ENCODE peak calls at places on chromosome 10, in six cellular contexts. One of them, this sample, is unnamed.

GRCh38 chr10:9015005-9015404 is 960.5 kb downstream of the GATA3 start:
- DNase-seq in astrocyte of the cerebellum: no peak
- DNase-seq in iPS-NIHi11: no peak
- DNase-seq in activated effector memory CD4-positive, alpha-beta T cell treated with Interleukin-2 at 50 U/mL for 16 hours: no peak
- DNase-seq in cardiac muscle cell: peak; percentile 1
- DNase-seq in naive thymus-derived CD4-positive, alpha-beta T cell: no peak
- DNase-seq in this sample: no peak

GRCh38 chr10:29731760-29732159 is 97.0 kb upstream of the SVIL start:
- DNase-seq in astrocyte of the cerebellum: no peak
- DNase-seq in iPS-NIHi11: no peak
- DNase-seq in activated effector memory CD4-positive, alpha-beta T cell treated with Interleukin-2 at 50 U/mL for 16 hours: no peak
- DNase-seq in cardiac muscle cell: no peak
- DNase-seq in naive thymus-derived CD4-positive, alpha-beta T cell: no peak
- DNase-seq in this sample: no peak

GRCh38 chr10:25261571-25261970 is 86.8 kb downstream of the GPR158 start:
- DNase-seq in astrocyte of the cerebellum: no peak
- DNase-seq in iPS-NIHi11: no peak
- DNase-seq in activated effector memory CD4-positive, alpha-beta T cell treated with Interleukin-2 at 50 U/mL for 16 hours: no peak
- DNase-seq in cardiac muscle cell: no peak
- DNase-seq in naive thymus-derived CD4-positive, alpha-beta T cell: no peak
- DNase-seq in this sample: no peak

GRCh38 chr10:26946103-26946907 is 85.5 kb upstream of the ABI1 start:
- DNase-seq in astrocyte of the cerebellum: no peak
- DNase-seq in iPS-NIHi11: no peak
- DNase-seq in activated effector memory CD4-positive, alpha-beta T cell treated with Interleukin-2 at 50 U/mL for 16 hours: no peak
- DNase-seq in cardiac muscle cell: peak; percentile 8
- DNase-seq in naive thymus-derived CD4-positive, alpha-beta T cell: no peak
- DNase-seq in this sample: no peak

GRCh38 chr10:52436664-52437063 is 122.6 kb downstream of the DKK1 start:
- DNase-seq in astrocyte of the cerebellum: no peak
- DNase-seq in iPS-NIHi11: no peak
- DNase-seq in activated effector memory CD4-positive, alpha-beta T cell treated with Interleukin-2 at 50 U/mL for 16 hours: no peak
- DNase-seq in cardiac muscle cell: no peak
- DNase-seq in naive thymus-derived CD4-positive, alpha-beta T cell: no peak
- DNase-seq in this sample: no peak

GRCh38 chr10:8066146-8066545 is 11.7 kb downstream of the GATA3 start:
- DNase-seq in astrocyte of the cerebellum: no peak
- DNase-seq in iPS-NIHi11: no peak
- DNase-seq in activated effector memory CD4-positive, alpha-beta T cell treated with Interleukin-2 at 50 U/mL for 16 hours: no peak
- DNase-seq in cardiac muscle cell: no peak
- DNase-seq in naive thymus-derived CD4-positive, alpha-beta T cell: no peak
- DNase-seq in this sample: no peak

GRCh38 chr10:119165171-119166110 is at the start of gene SFXN4:
- DNase-seq in astrocyte of the cerebellum: no peak
- DNase-seq in iPS-NIHi11: peak; percentile 86
- DNase-seq in activated effector memory CD4-positive, alpha-beta T cell treated with Interleukin-2 at 50 U/mL for 16 hours: peak; percentile 79
- DNase-seq in cardiac muscle cell: peak; percentile 65
- DNase-seq in naive thymus-derived CD4-positive, alpha-beta T cell: peak; percentile 84
- DNase-seq in this sample: no peak

GRCh38 chr10:63431962-63432797 is 33.6 kb downstream of the JMJD1C start:
- DNase-seq in astrocyte of the cerebellum: no peak
- DNase-seq in iPS-NIHi11: no peak
- DNase-seq in activated effector memory CD4-positive, alpha-beta T cell treated with Interleukin-2 at 50 U/mL for 16 hours: no peak
- DNase-seq in cardiac muscle cell: peak; percentile 54
- DNase-seq in naive thymus-derived CD4-positive, alpha-beta T cell: no peak
- DNase-seq in this sample: no peak

GRCh38 chr10:52747680-52748079 is 24.9 kb downstream of the MBL2 start:
- DNase-seq in astrocyte of the cerebellum: no peak
- DNase-seq in iPS-NIHi11: no peak
- DNase-seq in activated effector memory CD4-positive, alpha-beta T cell treated with Interleukin-2 at 50 U/mL for 16 hours: no peak
- DNase-seq in cardiac muscle cell: no peak
- DNase-seq in naive thymus-derived CD4-positive, alpha-beta T cell: no peak
- DNase-seq in this sample: no peak

GRCh38 chr10:86178401-86179142 is 188.0 kb downstream of the GRID1 start:
- DNase-seq in astrocyte of the cerebellum: no peak
- DNase-seq in iPS-NIHi11: peak; percentile 87
- DNase-seq in activated effector memory CD4-positive, alpha-beta T cell treated with Interleukin-2 at 50 U/mL for 16 hours: no peak
- DNase-seq in cardiac muscle cell: peak; percentile 10
- DNase-seq in naive thymus-derived CD4-positive, alpha-beta T cell: no peak
- DNase-seq in this sample: no peak

GRCh38 chr10:132250456-132251223 is 57.1 kb downstream of the STK32C start:
- DNase-seq in astrocyte of the cerebellum: no peak
- DNase-seq in iPS-NIHi11: no peak
- DNase-seq in activated effector memory CD4-positive, alpha-beta T cell treated with Interleukin-2 at 50 U/mL for 16 hours: no peak
- DNase-seq in cardiac muscle cell: no peak
- DNase-seq in naive thymus-derived CD4-positive, alpha-beta T cell: no peak
- DNase-seq in this sample: no peak

GRCh38 chr10:96379758-96380157 is 21.0 kb upstream of the OPALIN start:
- DNase-seq in astrocyte of the cerebellum: no peak
- DNase-seq in iPS-NIHi11: no peak
- DNase-seq in activated effector memory CD4-positive, alpha-beta T cell treated with Interleukin-2 at 50 U/mL for 16 hours: no peak
- DNase-seq in cardiac muscle cell: no peak
- DNase-seq in naive thymus-derived CD4-positive, alpha-beta T cell: no peak
- DNase-seq in this sample: no peak

GRCh38 chr10:88952647-88953111 is at the start of gene ACTA2:
- DNase-seq in astrocyte of the cerebellum: peak; percentile 38
- DNase-seq in iPS-NIHi11: no peak
- DNase-seq in activated effector memory CD4-positive, alpha-beta T cell treated with Interleukin-2 at 50 U/mL for 16 hours: no peak
- DNase-seq in cardiac muscle cell: peak; percentile 85
- DNase-seq in naive thymus-derived CD4-positive, alpha-beta T cell: no peak
- DNase-seq in this sample: no peak

GRCh38 chr10:45106257-45106856 is 105.6 kb downstream of the ZNF22 start:
- DNase-seq in astrocyte of the cerebellum: no peak
- DNase-seq in iPS-NIHi11: no peak
- DNase-seq in activated effector memory CD4-positive, alpha-beta T cell treated with Interleukin-2 at 50 U/mL for 16 hours: no peak
- DNase-seq in cardiac muscle cell: no peak
- DNase-seq in naive thymus-derived CD4-positive, alpha-beta T cell: no peak
- DNase-seq in this sample: no peak

GRCh38 chr10:26085549-26085948 is 131.0 kb upstream of the GAD2 start:
- DNase-seq in astrocyte of the cerebellum: no peak
- DNase-seq in iPS-NIHi11: peak; percentile 38
- DNase-seq in activated effector memory CD4-positive, alpha-beta T cell treated with Interleukin-2 at 50 U/mL for 16 hours: no peak
- DNase-seq in cardiac muscle cell: no peak
- DNase-seq in naive thymus-derived CD4-positive, alpha-beta T cell: no peak
- DNase-seq in this sample: no peak

GRCh38 chr10:32148864-32149256 is 92.6 kb upstream of the KIF5B start:
- DNase-seq in astrocyte of the cerebellum: no peak
- DNase-seq in iPS-NIHi11: no peak
- DNase-seq in activated effector memory CD4-positive, alpha-beta T cell treated with Interleukin-2 at 50 U/mL for 16 hours: no peak
- DNase-seq in cardiac muscle cell: no peak
- DNase-seq in naive thymus-derived CD4-positive, alpha-beta T cell: no peak
- DNase-seq in this sample: no peak

GRCh38 chr10:44988957-44989620 is 10.5 kb upstream of the DEPP1 start:
- DNase-seq in astrocyte of the cerebellum: no peak
- DNase-seq in iPS-NIHi11: no peak
- DNase-seq in activated effector memory CD4-positive, alpha-beta T cell treated with Interleukin-2 at 50 U/mL for 16 hours: no peak
- DNase-seq in cardiac muscle cell: no peak
- DNase-seq in naive thymus-derived CD4-positive, alpha-beta T cell: no peak
- DNase-seq in this sample: no peak

GRCh38 chr10:71077143-71077581 is 135.2 kb upstream of the UNC5B start:
- DNase-seq in astrocyte of the cerebellum: no peak
- DNase-seq in iPS-NIHi11: peak; percentile 37
- DNase-seq in activated effector memory CD4-positive, alpha-beta T cell treated with Interleukin-2 at 50 U/mL for 16 hours: no peak
- DNase-seq in cardiac muscle cell: no peak
- DNase-seq in naive thymus-derived CD4-positive, alpha-beta T cell: no peak
- DNase-seq in this sample: no peak

GRCh38 chr10:102994551-102995295 is 76.6 kb downstream of the CNNM2 start:
- DNase-seq in astrocyte of the cerebellum: no peak
- DNase-seq in iPS-NIHi11: no peak
- DNase-seq in activated effector memory CD4-positive, alpha-beta T cell treated with Interleukin-2 at 50 U/mL for 16 hours: no peak
- DNase-seq in cardiac muscle cell: no peak
- DNase-seq in naive thymus-derived CD4-positive, alpha-beta T cell: no peak
- DNase-seq in this sample: no peak

GRCh38 chr10:21146446-21146789 is 249.3 kb upstream of the NEBL start:
- DNase-seq in astrocyte of the cerebellum: no peak
- DNase-seq in iPS-NIHi11: no peak
- DNase-seq in activated effector memory CD4-positive, alpha-beta T cell treated with Interleukin-2 at 50 U/mL for 16 hours: no peak
- DNase-seq in cardiac muscle cell: no peak
- DNase-seq in naive thymus-derived CD4-positive, alpha-beta T cell: no peak
- DNase-seq in this sample: no peak

GRCh38 chr10:29596826-29597225 is 37.9 kb downstream of the SVIL start:
- DNase-seq in astrocyte of the cerebellum: no peak
- DNase-seq in iPS-NIHi11: no peak
- DNase-seq in activated effector memory CD4-positive, alpha-beta T cell treated with Interleukin-2 at 50 U/mL for 16 hours: no peak
- DNase-seq in cardiac muscle cell: no peak
- DNase-seq in naive thymus-derived CD4-positive, alpha-beta T cell: no peak
- DNase-seq in this sample: no peak

GRCh38 chr10:48390933-48391845 is 84.7 kb downstream of the MAPK8 start:
- DNase-seq in astrocyte of the cerebellum: peak; percentile 31
- DNase-seq in iPS-NIHi11: no peak
- DNase-seq in activated effector memory CD4-positive, alpha-beta T cell treated with Interleukin-2 at 50 U/mL for 16 hours: no peak
- DNase-seq in cardiac muscle cell: peak; percentile 66
- DNase-seq in naive thymus-derived CD4-positive, alpha-beta T cell: peak; percentile 0
- DNase-seq in this sample: peak; percentile 29

GRCh38 chr10:120495226-120495625 is 38.2 kb downstream of the PLPP4 start:
- DNase-seq in astrocyte of the cerebellum: peak; percentile 46
- DNase-seq in iPS-NIHi11: no peak
- DNase-seq in activated effector memory CD4-positive, alpha-beta T cell treated with Interleukin-2 at 50 U/mL for 16 hours: no peak
- DNase-seq in cardiac muscle cell: no peak
- DNase-seq in naive thymus-derived CD4-positive, alpha-beta T cell: no peak
- DNase-seq in this sample: no peak

GRCh38 chr10:124417846-124418725 is 637 bp downstream of the OAT start:
- DNase-seq in astrocyte of the cerebellum: no peak
- DNase-seq in iPS-NIHi11: peak; percentile 70
- DNase-seq in activated effector memory CD4-positive, alpha-beta T cell treated with Interleukin-2 at 50 U/mL for 16 hours: peak; percentile 23
- DNase-seq in cardiac muscle cell: peak; percentile 73
- DNase-seq in naive thymus-derived CD4-positive, alpha-beta T cell: peak; percentile 27
- DNase-seq in this sample: no peak

GRCh38 chr10:16811765-16812164 is 5.5 kb downstream of the RSU1 start:
- DNase-seq in astrocyte of the cerebellum: no peak
- DNase-seq in iPS-NIHi11: no peak
- DNase-seq in activated effector memory CD4-positive, alpha-beta T cell treated with Interleukin-2 at 50 U/mL for 16 hours: no peak
- DNase-seq in cardiac muscle cell: no peak
- DNase-seq in naive thymus-derived CD4-positive, alpha-beta T cell: no peak
- DNase-seq in this sample: no peak

GRCh38 chr10:5691786-5692185 is 7.1 kb downstream of the TASOR2 start:
- DNase-seq in astrocyte of the cerebellum: no peak
- DNase-seq in iPS-NIHi11: no peak
- DNase-seq in activated effector memory CD4-positive, alpha-beta T cell treated with Interleukin-2 at 50 U/mL for 16 hours: no peak
- DNase-seq in cardiac muscle cell: no peak
- DNase-seq in naive thymus-derived CD4-positive, alpha-beta T cell: no peak
- DNase-seq in this sample: no peak

GRCh38 chr10:100878291-100878910 is 34.4 kb upstream of the SLF2 start:
- DNase-seq in astrocyte of the cerebellum: peak; percentile 61
- DNase-seq in iPS-NIHi11: peak; percentile 88
- DNase-seq in activated effector memory CD4-positive, alpha-beta T cell treated with Interleukin-2 at 50 U/mL for 16 hours: no peak
- DNase-seq in cardiac muscle cell: peak; percentile 81
- DNase-seq in naive thymus-derived CD4-positive, alpha-beta T cell: no peak
- DNase-seq in this sample: no peak

GRCh38 chr10:124701435-124701834 is 42.7 kb downstream of the FAM53B start:
- DNase-seq in astrocyte of the cerebellum: peak; percentile 39
- DNase-seq in iPS-NIHi11: no peak
- DNase-seq in activated effector memory CD4-positive, alpha-beta T cell treated with Interleukin-2 at 50 U/mL for 16 hours: no peak
- DNase-seq in cardiac muscle cell: peak; percentile 95
- DNase-seq in naive thymus-derived CD4-positive, alpha-beta T cell: no peak
- DNase-seq in this sample: no peak

GRCh38 chr10:88064608-88065383 is 201.4 kb downstream of the PTEN start:
- DNase-seq in astrocyte of the cerebellum: no peak
- DNase-seq in iPS-NIHi11: no peak
- DNase-seq in activated effector memory CD4-positive, alpha-beta T cell treated with Interleukin-2 at 50 U/mL for 16 hours: no peak
- DNase-seq in cardiac muscle cell: peak; percentile 67
- DNase-seq in naive thymus-derived CD4-positive, alpha-beta T cell: peak; percentile 86
- DNase-seq in this sample: no peak

GRCh38 chr10:64115913-64116643 is 594.9 kb downstream of the REEP3 start:
- DNase-seq in astrocyte of the cerebellum: no peak
- DNase-seq in iPS-NIHi11: peak; percentile 59
- DNase-seq in activated effector memory CD4-positive, alpha-beta T cell treated with Interleukin-2 at 50 U/mL for 16 hours: no peak
- DNase-seq in cardiac muscle cell: peak; percentile 6
- DNase-seq in naive thymus-derived CD4-positive, alpha-beta T cell: no peak
- DNase-seq in this sample: no peak

GRCh38 chr10:86333813-86334514 is 32.6 kb downstream of the GRID1 start:
- DNase-seq in astrocyte of the cerebellum: no peak
- DNase-seq in iPS-NIHi11: no peak
- DNase-seq in activated effector memory CD4-positive, alpha-beta T cell treated with Interleukin-2 at 50 U/mL for 16 hours: no peak
- DNase-seq in cardiac muscle cell: no peak
- DNase-seq in naive thymus-derived CD4-positive, alpha-beta T cell: no peak
- DNase-seq in this sample: no peak

GRCh38 chr10:103679096-103679790 is 176.1 kb downstream of the SH3PXD2A start:
- DNase-seq in astrocyte of the cerebellum: no peak
- DNase-seq in iPS-NIHi11: no peak
- DNase-seq in activated effector memory CD4-positive, alpha-beta T cell treated with Interleukin-2 at 50 U/mL for 16 hours: no peak
- DNase-seq in cardiac muscle cell: peak; percentile 47
- DNase-seq in naive thymus-derived CD4-positive, alpha-beta T cell: no peak
- DNase-seq in this sample: no peak

GRCh38 chr10:69413221-69413865 is 3.4 kb downstream of the TACR2 start:
- DNase-seq in astrocyte of the cerebellum: peak; percentile 38
- DNase-seq in iPS-NIHi11: peak; percentile 78
- DNase-seq in activated effector memory CD4-positive, alpha-beta T cell treated with Interleukin-2 at 50 U/mL for 16 hours: no peak
- DNase-seq in cardiac muscle cell: peak; percentile 83
- DNase-seq in naive thymus-derived CD4-positive, alpha-beta T cell: no peak
- DNase-seq in this sample: no peak

GRCh38 chr10:45410807-45411606 is 37.0 kb downstream of the ALOX5 start:
- DNase-seq in astrocyte of the cerebellum: no peak
- DNase-seq in iPS-NIHi11: no peak
- DNase-seq in activated effector memory CD4-positive, alpha-beta T cell treated with Interleukin-2 at 50 U/mL for 16 hours: no peak
- DNase-seq in cardiac muscle cell: peak; percentile 42
- DNase-seq in naive thymus-derived CD4-positive, alpha-beta T cell: no peak
- DNase-seq in this sample: no peak

GRCh38 chr10:108385963-108386362 is 1221.5 kb upstream of the SORCS1 start:
- DNase-seq in astrocyte of the cerebellum: no peak
- DNase-seq in iPS-NIHi11: no peak
- DNase-seq in activated effector memory CD4-positive, alpha-beta T cell treated with Interleukin-2 at 50 U/mL for 16 hours: no peak
- DNase-seq in cardiac muscle cell: no peak
- DNase-seq in naive thymus-derived CD4-positive, alpha-beta T cell: no peak
- DNase-seq in this sample: no peak

GRCh38 chr10:121791761-121792160 is 136.1 kb downstream of the ATE1 start:
- DNase-seq in astrocyte of the cerebellum: no peak
- DNase-seq in iPS-NIHi11: no peak
- DNase-seq in activated effector memory CD4-positive, alpha-beta T cell treated with Interleukin-2 at 50 U/mL for 16 hours: no peak
- DNase-seq in cardiac muscle cell: peak; percentile 70
- DNase-seq in naive thymus-derived CD4-positive, alpha-beta T cell: no peak
- DNase-seq in this sample: no peak

GRCh38 chr10:90969947-90970673 is 49.2 kb upstream of the ANKRD1 start:
- DNase-seq in astrocyte of the cerebellum: no peak
- DNase-seq in iPS-NIHi11: no peak
- DNase-seq in activated effector memory CD4-positive, alpha-beta T cell treated with Interleukin-2 at 50 U/mL for 16 hours: no peak
- DNase-seq in cardiac muscle cell: peak; percentile 30
- DNase-seq in naive thymus-derived CD4-positive, alpha-beta T cell: no peak
- DNase-seq in this sample: no peak

GRCh38 chr10:34628174-34628802 is 186.8 kb downstream of the PARD3 start:
- DNase-seq in astrocyte of the cerebellum: no peak
- DNase-seq in iPS-NIHi11: no peak
- DNase-seq in activated effector memory CD4-positive, alpha-beta T cell treated with Interleukin-2 at 50 U/mL for 16 hours: no peak
- DNase-seq in cardiac muscle cell: peak; percentile 59
- DNase-seq in naive thymus-derived CD4-positive, alpha-beta T cell: no peak
- DNase-seq in this sample: no peak

GRCh38 chr10:60942604-60943269 is 1.2 kb downstream of the RHOBTB1 start:
- DNase-seq in astrocyte of the cerebellum: no peak
- DNase-seq in iPS-NIHi11: no peak
- DNase-seq in activated effector memory CD4-positive, alpha-beta T cell treated with Interleukin-2 at 50 U/mL for 16 hours: no peak
- DNase-seq in cardiac muscle cell: peak; percentile 47
- DNase-seq in naive thymus-derived CD4-positive, alpha-beta T cell: peak; percentile 7
- DNase-seq in this sample: no peak